ENCODE peak calls at places on chromosomes 7 and 10, in five cellular contexts. S, C, B, T and Y are unnamed samples.

GRCh38 chr7:157800281-157800680 is 463.5 kb downstream of the DNAJB6 start:
- DNase-seq in S (no peak), C (no peak), B (no peak), T (no peak), Y (no peak)

GRCh38 chr7:51901489-51901840 is 584.9 kb upstream of the COBL start:
- DNase-seq in S (no peak), C (no peak), B (no peak), T (no peak), Y (no peak)

GRCh38 chr10:93473804-93474472 is 8.2 kb downstream of the MYOF start:
- DNase-seq in S (no peak), C (no peak), B (no peak), T (no peak), Y (no peak)

GRCh38 chr7:25009271-25009670 is 29.3 kb upstream of the OSBPL3 start:
- DNase-seq in S (no peak), C (no peak), B (no peak), T (no peak), Y (no peak)

GRCh38 chr7:2709553-2710165 is 21.7 kb downstream of the AMZ1 start:
- DNase-seq in S (peak; percentile 85), C (no peak), B (peak; percentile 95), T (peak; percentile 60), Y (peak; percentile 83)

GRCh38 chr7:50631100-50631499 is 65.9 kb upstream of the DDC start:
- DNase-seq in S (no peak), C (no peak), B (no peak), T (no peak), Y (no peak)

GRCh38 chr7:45923290-45923689 is 2.2 kb upstream of the IGFBP3 start:
- DNase-seq in S (peak; percentile 94), C (peak; percentile 88), B (peak; percentile 62), T (peak; percentile 23), Y (peak; percentile 90)

GRCh38 chr10:92573798-92574544 is at the start of gene IDE:
- DNase-seq in S (peak; percentile 81), C (peak; percentile 89), B (peak; percentile 95), T (peak; percentile 80), Y (peak; percentile 81)

GRCh38 chr10:33001908-33002492 is 44.0 kb upstream of the ITGB1 start:
- DNase-seq in S (no peak), C (no peak), B (no peak), T (peak; percentile 63), Y (no peak)

GRCh38 chr7:73858807-73859206 is 2.2 kb upstream of the TMEM270 start:
- DNase-seq in S (no peak), C (no peak), B (no peak), T (no peak), Y (no peak)

GRCh38 chr10:122078965-122079401 is 90.0 kb downstream of the TACC2 start:
- DNase-seq in S (no peak), C (no peak), B (no peak), T (no peak), Y (no peak)

GRCh38 chr7:116576350-116577319 is 51.8 kb downstream of the CAV1 start:
- DNase-seq in S (peak; percentile 51), C (no peak), B (no peak), T (no peak), Y (no peak)

GRCh38 chr7:73530800-73531199 is 8.7 kb upstream of the BAZ1B start:
- DNase-seq in S (no peak), C (no peak), B (no peak), T (no peak), Y (no peak)

GRCh38 chr10:72557362-72557761 is 68.5 kb downstream of the MICU1 start:
- DNase-seq in S (no peak), C (no peak), B (no peak), T (no peak), Y (no peak)

GRCh38 chr10:79242620-79243152 is 104.6 kb upstream of the PPIF start:
- DNase-seq in S (peak; percentile 72), C (peak; percentile 65), B (peak; percentile 62), T (no peak), Y (peak; percentile 75)

GRCh38 chr7:151125835-151126481 is 39.7 kb downstream of the AGAP3 start:
- DNase-seq in S (no peak), C (no peak), B (no peak), T (no peak), Y (no peak)

GRCh38 chr7:99499356-99499712 is 747 bp downstream of the ZNF394 start:
- DNase-seq in S (no peak), C (no peak), B (no peak), T (no peak), Y (no peak)

GRCh38 chr10:67518756-67519155 is 177.2 kb downstream of the CTNNA3 start:
- DNase-seq in S (no peak), C (no peak), B (no peak), T (no peak), Y (no peak)

GRCh38 chr10:67521546-67521945 is 174.4 kb downstream of the CTNNA3 start:
- DNase-seq in S (no peak), C (no peak), B (no peak), T (no peak), Y (no peak)

GRCh38 chr10:67520924-67521520 is 175.0 kb downstream of the CTNNA3 start:
- DNase-seq in S (peak; percentile 31), C (peak; percentile 29), B (peak; percentile 42), T (peak; percentile 38), Y (peak; percentile 59)

DNA sequence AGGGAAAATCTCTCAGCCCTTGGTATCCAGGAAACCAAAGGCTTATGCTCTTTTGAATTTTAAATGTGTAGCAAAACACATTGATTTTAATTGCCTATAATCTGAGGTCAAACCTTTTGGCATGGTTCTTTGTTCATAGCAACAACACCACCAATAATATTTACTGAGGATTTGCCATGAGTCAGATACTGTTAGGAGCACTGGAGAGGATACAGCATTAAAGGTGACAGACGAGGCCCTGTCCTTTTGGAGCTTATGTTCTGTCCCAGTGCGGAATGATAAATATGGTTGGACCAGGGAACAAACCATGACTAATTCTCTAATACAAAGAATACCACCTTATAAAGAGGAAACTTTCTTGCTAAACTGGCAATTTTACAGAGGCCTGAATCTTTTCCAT is 176.6 kb downstream of the CTNNA3 start:
- DNase-seq in S (no peak), C (no peak), B (no peak), T (no peak), Y (no peak)
- TF ChIP-seq CTCF in S (no peak), C (no peak), B (no peak), T (no peak), Y (no peak)

DNA sequence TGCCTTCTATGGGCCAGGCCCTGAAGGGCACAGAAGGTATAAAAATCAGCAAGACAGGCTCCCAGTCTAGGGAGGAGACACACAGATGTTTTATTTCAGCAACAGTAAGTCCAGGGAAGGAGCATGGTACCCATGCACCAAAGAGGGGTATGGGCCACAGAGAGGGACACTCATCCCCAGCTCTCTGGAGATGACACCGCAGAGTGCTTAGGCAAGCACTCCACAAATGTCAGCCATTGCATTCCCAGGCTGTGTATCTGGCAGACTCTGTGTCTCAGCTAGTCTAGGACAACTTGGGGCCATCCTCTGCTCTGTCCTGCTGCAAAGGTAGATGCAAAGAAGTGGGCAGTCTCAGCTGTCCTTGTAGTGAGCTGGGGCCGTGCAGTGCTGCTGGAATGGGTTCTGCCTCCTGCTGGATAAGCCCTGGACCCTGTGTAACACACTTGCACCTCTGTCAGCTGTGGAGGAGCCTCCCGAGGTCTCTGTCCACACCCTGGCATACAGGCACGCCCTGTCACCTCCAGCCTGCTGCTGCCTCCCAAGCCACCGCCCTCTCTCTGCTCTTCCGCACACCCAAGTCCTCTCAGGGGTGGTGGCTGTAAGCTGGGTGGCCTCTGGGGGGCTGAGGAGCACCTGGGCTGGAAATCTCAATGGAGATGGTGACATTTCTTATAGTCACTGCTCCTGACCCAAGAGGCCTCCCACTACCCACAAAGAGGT is 57.6 kb downstream of the VOPP1 start:
- DNase-seq in S (no peak), C (no peak), B (no peak), T (no peak), Y (no peak)
- TF ChIP-seq CTCF in S (no peak), C (no peak), B (no peak), T (no peak), Y (no peak)

GRCh38 chr7:128458956-128459355 is 3.3 kb downstream of the HILPDA start:
- DNase-seq in S (no peak), C (no peak), B (no peak), T (no peak), Y (no peak)

GRCh38 chr7:128453836-128454804 is 1.6 kb upstream of the HILPDA start:
- DNase-seq in S (no peak), C (peak; percentile 90), B (peak; percentile 92), T (no peak), Y (peak; percentile 64)

GRCh38 chr7:128452552-128452951 is 3.1 kb upstream of the HILPDA start:
- DNase-seq in S (no peak), C (no peak), B (no peak), T (no peak), Y (no peak)

GRCh38 chr7:128454808-128455555 is 696 bp upstream of the HILPDA start:
- DNase-seq in S (no peak), C (no peak), B (no peak), T (no peak), Y (no peak)

DNA sequence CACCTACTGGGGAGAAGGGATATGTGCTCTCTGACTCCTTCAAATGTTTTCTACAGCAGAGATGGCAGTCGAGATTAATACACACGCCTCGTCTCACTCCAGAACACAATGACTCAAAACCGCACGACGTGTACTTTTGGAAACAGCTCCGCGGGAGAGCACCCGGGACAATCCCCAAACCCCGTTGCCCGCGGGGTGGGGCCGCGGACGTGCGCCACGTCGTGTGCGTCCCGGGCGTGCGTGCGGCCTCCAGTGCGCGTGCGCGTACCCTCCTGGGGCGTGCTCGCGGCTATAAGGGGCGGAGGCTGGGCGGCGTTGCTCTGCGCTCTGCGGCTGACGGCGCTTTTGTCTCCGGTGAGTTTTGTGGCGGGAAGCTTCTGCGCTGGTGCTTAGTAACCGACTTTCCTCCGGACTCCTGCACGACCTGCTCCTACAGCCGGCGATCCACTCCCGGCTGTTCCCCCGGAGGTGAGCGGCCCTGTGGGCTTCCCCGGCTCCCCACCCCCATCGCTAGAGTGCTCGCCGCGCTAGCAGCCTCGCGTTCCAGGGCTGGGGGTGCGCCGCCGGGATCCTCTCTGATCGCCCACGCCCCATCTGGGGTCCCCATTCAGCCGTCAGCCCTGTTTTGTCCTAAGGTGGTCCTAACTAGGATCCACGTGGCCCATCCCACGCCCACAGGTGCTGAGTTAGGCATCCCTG is at the start of gene HILPDA:
- DNase-seq in S (peak; percentile 94), C (peak; percentile 93), B (peak; percentile 86), T (peak; percentile 74), Y (peak; percentile 89)
- TF ChIP-seq CTCF in S (no peak), C (no peak), B (no peak), T (peak; percentile 16), Y (no peak)

GRCh38 chr10:119650692-119651513 is at the start of gene BAG3:
- DNase-seq in S (peak; percentile 78), C (peak; percentile 96), B (peak; percentile 89), T (peak; percentile 69), Y (peak; percentile 80)

GRCh38 chr10:119653209-119653608 is 2.0 kb downstream of the BAG3 start:
- DNase-seq in S (no peak), C (no peak), B (no peak), T (no peak), Y (no peak)

GRCh38 chr10:119654540-119654939 is 3.4 kb downstream of the BAG3 start:
- DNase-seq in S (peak; percentile 52), C (peak; percentile 41), B (no peak), T (peak; percentile 27), Y (no peak)

GRCh38 chr10:119651514-119652327 is 541 bp downstream of the BAG3 start:
- DNase-seq in S (no peak), C (peak; percentile 29), B (peak; percentile 40), T (no peak), Y (peak; percentile 52)

DNA sequence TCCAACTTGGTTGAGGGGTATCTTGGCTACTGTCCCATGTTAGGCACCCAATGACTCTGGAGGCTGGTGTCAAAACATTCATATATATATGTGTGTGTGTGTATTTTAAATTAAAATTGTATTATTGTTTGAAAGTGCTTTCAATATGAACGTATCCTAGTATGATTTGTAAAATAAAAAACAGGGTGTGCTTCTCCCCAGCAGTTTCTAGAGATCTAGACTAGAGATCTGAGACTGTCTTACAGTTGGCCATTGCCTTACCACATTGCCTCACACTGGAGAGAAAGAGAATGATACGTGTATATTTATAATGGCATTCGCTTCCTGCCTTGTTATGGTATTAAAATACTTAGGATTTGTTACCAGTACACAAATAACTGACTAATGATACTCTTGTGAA is 1.2 kb downstream of the BAG3 start:
- DNase-seq in S (no peak), C (peak; percentile 54), B (no peak), T (peak; percentile 35), Y (no peak)
- TF ChIP-seq CTCF in S (no peak), C (peak; percentile 9), B (peak; percentile 32), T (peak; percentile 43), Y (no peak)